ENCODE peak calls at places on chromosome 14, in four cellular contexts. One of them, this sample, is unnamed.

GRCh38 chr14:21626491-21627230 is 8.1 kb downstream of the OR10G2 start:
- DNase-seq in mammary epithelial cell: peak; percentile 2
- DNase-seq in PC-3: peak; percentile 25
- DNase-seq in H9: no peak
- DNase-seq in this sample: no peak

GRCh38 chr14:36556811-36557433 is 25.5 kb downstream of the NKX2-8 start:
- DNase-seq in H9: no peak
- DNase-seq in mammary epithelial cell: no peak
- DNase-seq in PC-3: peak; percentile 56
- DNase-seq in this sample: no peak

GRCh38 chr14:97120204-97121120 is 323.3 kb downstream of the VRK1 start:
- DNase-seq in mammary epithelial cell: no peak
- DNase-seq in H9: no peak
- DNase-seq in PC-3: peak; percentile 30
- DNase-seq in this sample: no peak

GRCh38 chr14:32698831-32699230 is 239.8 kb upstream of the NPAS3 start:
- DNase-seq in mammary epithelial cell: peak; percentile 66
- DNase-seq in PC-3: peak; percentile 64
- DNase-seq in H9: no peak
- DNase-seq in this sample: no peak

GRCh38 chr14:90617942-90618341 is 198.3 kb downstream of the TTC7B start:
- DNase-seq in PC-3: no peak
- DNase-seq in H9: no peak
- DNase-seq in mammary epithelial cell: no peak
- DNase-seq in this sample: no peak

GRCh38 chr14:63383776-63384367 is 65.1 kb upstream of the GPHB5 start:
- DNase-seq in H9: no peak
- DNase-seq in mammary epithelial cell: no peak
- DNase-seq in PC-3: no peak
- DNase-seq in this sample: no peak

GRCh38 chr14:85539510-85539909 is 9.6 kb downstream of the FLRT2 start:
- DNase-seq in PC-3: no peak
- DNase-seq in mammary epithelial cell: no peak
- DNase-seq in H9: no peak
- DNase-seq in this sample: no peak

GRCh38 chr14:101354726-101355125 is 206.6 kb upstream of the DIO3 start:
- DNase-seq in H9: no peak
- DNase-seq in mammary epithelial cell: no peak
- DNase-seq in PC-3: no peak
- DNase-seq in this sample: no peak

GRCh38 chr14:101065246-101065645 is 161.7 kb upstream of the RTL1 start:
- DNase-seq in PC-3: no peak
- DNase-seq in mammary epithelial cell: no peak
- DNase-seq in H9: no peak
- DNase-seq in this sample: no peak

GRCh38 chr14:99401196-99401595 is 79.5 kb downstream of the SETD3 start:
- DNase-seq in H9: no peak
- DNase-seq in mammary epithelial cell: no peak
- DNase-seq in PC-3: no peak
- DNase-seq in this sample: no peak

GRCh38 chr14:91872517-91873470 is 5.5 kb upstream of the TC2N start:
- DNase-seq in mammary epithelial cell: peak; percentile 13
- DNase-seq in PC-3: peak; percentile 67
- DNase-seq in H9: no peak
- DNase-seq in this sample: no peak

GRCh38 chr14:106776395-106776983 is 1250.1 kb downstream of the TMEM121 start:
- DNase-seq in H9: no peak
- DNase-seq in mammary epithelial cell: no peak
- DNase-seq in PC-3: no peak
- DNase-seq in this sample: no peak

GRCh38 chr14:50920482-50921225 is 23.6 kb downstream of the PYGL start:
- DNase-seq in H9: no peak
- DNase-seq in mammary epithelial cell: no peak
- DNase-seq in PC-3: peak; percentile 15
- DNase-seq in this sample: no peak

GRCh38 chr14:75877292-75877691 is 104.5 kb downstream of the TGFB3 start:
- DNase-seq in mammary epithelial cell: peak; percentile 96
- DNase-seq in H9: no peak
- DNase-seq in PC-3: peak; percentile 82
- DNase-seq in this sample: peak; percentile 40

GRCh38 chr14:61280526-61281185 is 482 bp downstream of the TMEM30B start:
- DNase-seq in H9: peak; percentile 65
- DNase-seq in PC-3: peak; percentile 84
- DNase-seq in mammary epithelial cell: peak; percentile 18
- DNase-seq in this sample: no peak

GRCh38 chr14:102351023-102351422 is 11.7 kb downstream of the CINP start:
- DNase-seq in PC-3: no peak
- DNase-seq in H9: no peak
- DNase-seq in mammary epithelial cell: no peak
- DNase-seq in this sample: no peak

GRCh38 chr14:71486274-71486673 is 446.0 kb upstream of the RGS6 start:
- DNase-seq in mammary epithelial cell: no peak
- DNase-seq in PC-3: no peak
- DNase-seq in H9: no peak
- DNase-seq in this sample: no peak

GRCh38 chr14:64937821-64938193 is 4.7 kb downstream of the GPX2 start:
- DNase-seq in mammary epithelial cell: no peak
- DNase-seq in H9: no peak
- DNase-seq in PC-3: peak; percentile 52
- DNase-seq in this sample: no peak

GRCh38 chr14:25111061-25111601 is 61.2 kb upstream of the STXBP6 start:
- DNase-seq in mammary epithelial cell: peak; percentile 89
- DNase-seq in PC-3: no peak
- DNase-seq in H9: no peak
- DNase-seq in this sample: no peak

GRCh38 chr14:49955013-49955412 is 62.1 kb downstream of the ARF6 start:
- DNase-seq in H9: no peak
- DNase-seq in mammary epithelial cell: no peak
- DNase-seq in PC-3: no peak
- DNase-seq in this sample: no peak

GRCh38 chr14:58882577-58883018 is 244.8 kb downstream of the DACT1 start:
- DNase-seq in H9: no peak
- DNase-seq in PC-3: no peak
- DNase-seq in mammary epithelial cell: no peak
- DNase-seq in this sample: no peak

GRCh38 chr14:99041141-99041819 is 230.7 kb downstream of the BCL11B start:
- DNase-seq in H9: no peak
- DNase-seq in mammary epithelial cell: no peak
- DNase-seq in PC-3: no peak
- DNase-seq in this sample: no peak

GRCh38 chr14:90645842-90646443 is 170.3 kb downstream of the TTC7B start:
- DNase-seq in mammary epithelial cell: peak; percentile 75
- DNase-seq in PC-3: peak; percentile 84
- DNase-seq in H9: peak; percentile 91
- DNase-seq in this sample: no peak

GRCh38 chr14:92792885-92793284 is 1.2 kb upstream of the GOLGA5 start:
- DNase-seq in mammary epithelial cell: no peak
- DNase-seq in H9: no peak
- DNase-seq in PC-3: peak; percentile 12
- DNase-seq in this sample: no peak

GRCh38 chr14:100246809-100247428 is 8.0 kb downstream of the YY1 start:
- DNase-seq in mammary epithelial cell: peak; percentile 47
- DNase-seq in PC-3: peak; percentile 80
- DNase-seq in H9: peak; percentile 34
- DNase-seq in this sample: no peak

GRCh38 chr14:50055461-50056228 is 60.7 kb downstream of the VCPKMT start:
- DNase-seq in H9: no peak
- DNase-seq in PC-3: no peak
- DNase-seq in mammary epithelial cell: no peak
- DNase-seq in this sample: no peak

GRCh38 chr14:51479584-51480305 is 172.0 kb upstream of the FRMD6 start:
- DNase-seq in mammary epithelial cell: no peak
- DNase-seq in H9: no peak
- DNase-seq in PC-3: peak; percentile 16
- DNase-seq in this sample: no peak

GRCh38 chr14:100406505-100407131 is 83.5 kb downstream of the SLC25A47 start:
- DNase-seq in PC-3: peak; percentile 13
- DNase-seq in H9: no peak
- DNase-seq in mammary epithelial cell: peak; percentile 65
- DNase-seq in this sample: no peak

GRCh38 chr14:75249251-75249957 is 29.2 kb upstream of the FOS start:
- DNase-seq in H9: peak; percentile 46
- DNase-seq in PC-3: peak; percentile 12
- DNase-seq in mammary epithelial cell: no peak
- DNase-seq in this sample: no peak

GRCh38 chr14:34436960-34437728 is 24.9 kb downstream of the SPTSSA start:
- DNase-seq in H9: no peak
- DNase-seq in PC-3: no peak
- DNase-seq in mammary epithelial cell: no peak
- DNase-seq in this sample: no peak

GRCh38 chr14:30272848-30273563 is 286.0 kb upstream of the G2E3 start:
- DNase-seq in PC-3: no peak
- DNase-seq in H9: no peak
- DNase-seq in mammary epithelial cell: no peak
- DNase-seq in this sample: no peak

GRCh38 chr14:24332094-24332983 is 2.5 kb downstream of the ADCY4 start:
- DNase-seq in PC-3: peak; percentile 65
- DNase-seq in H9: peak; percentile 90
- DNase-seq in mammary epithelial cell: peak; percentile 63
- DNase-seq in this sample: no peak

GRCh38 chr14:36340276-36340890 is 19.9 kb upstream of the MBIP start:
- DNase-seq in PC-3: no peak
- DNase-seq in H9: no peak
- DNase-seq in mammary epithelial cell: no peak
- DNase-seq in this sample: no peak

GRCh38 chr14:80364274-80364673 is 153.0 kb upstream of the DIO2 start:
- DNase-seq in H9: no peak
- DNase-seq in PC-3: peak; percentile 53
- DNase-seq in mammary epithelial cell: no peak
- DNase-seq in this sample: no peak

GRCh38 chr14:38211258-38211735 is 3.6 kb downstream of the SSTR1 start:
- DNase-seq in mammary epithelial cell: no peak
- DNase-seq in PC-3: no peak
- DNase-seq in H9: no peak
- DNase-seq in this sample: no peak

GRCh38 chr14:99604766-99605298 is 825 bp upstream of the CCDC85C start:
- DNase-seq in H9: no peak
- DNase-seq in PC-3: peak; percentile 36
- DNase-seq in mammary epithelial cell: peak; percentile 40
- DNase-seq in this sample: no peak

GRCh38 chr14:101791919-101792572 is 30.5 kb downstream of the PPP2R5C start:
- DNase-seq in H9: no peak
- DNase-seq in PC-3: peak; percentile 68
- DNase-seq in mammary epithelial cell: peak; percentile 69
- DNase-seq in this sample: no peak

GRCh38 chr14:60214415-60215126 is 34.5 kb upstream of the PPM1A start:
- DNase-seq in H9: no peak
- DNase-seq in PC-3: no peak
- DNase-seq in mammary epithelial cell: no peak
- DNase-seq in this sample: no peak

GRCh38 chr14:34843011-34843554 is 32.1 kb downstream of the BAZ1A start:
- DNase-seq in mammary epithelial cell: peak; percentile 97
- DNase-seq in H9: no peak
- DNase-seq in PC-3: peak; percentile 60
- DNase-seq in this sample: peak; percentile 96

GRCh38 chr14:95536036-95536577 is 1.3 kb downstream of the GLRX5 start:
- DNase-seq in PC-3: no peak
- DNase-seq in mammary epithelial cell: no peak
- DNase-seq in H9: no peak
- DNase-seq in this sample: no peak

GRCh38 chr14:95533391-95533821 is 1.4 kb upstream of the GLRX5 start:
- DNase-seq in H9: no peak
- DNase-seq in mammary epithelial cell: no peak
- DNase-seq in PC-3: peak; percentile 30
- DNase-seq in this sample: no peak

GRCh38 chr14:95535226-95536021 is 574 bp downstream of the GLRX5 start:
- DNase-seq in H9: no peak
- DNase-seq in mammary epithelial cell: no peak
- DNase-seq in PC-3: no peak
- DNase-seq in this sample: no peak

GRCh38 chr14:95533822-95534221 is 1.0 kb upstream of the GLRX5 start:
- DNase-seq in PC-3: no peak
- DNase-seq in H9: no peak
- DNase-seq in mammary epithelial cell: no peak
- DNase-seq in this sample: no peak

GRCh38 chr14:95534299-95535225 is at the start of gene GLRX5:
- DNase-seq in H9: peak; percentile 99
- DNase-seq in PC-3: peak; percentile 99
- DNase-seq in mammary epithelial cell: peak; percentile 100
- DNase-seq in this sample: peak; percentile 98
- H3K79me2 ChIP-seq in H9: peaks cover 54% of the 10 kb centered on the region
- H3K79me2 ChIP-seq in PC-3: peaks cover 94% of the 10 kb centered on the region
- H3K79me2 ChIP-seq in mammary epithelial cell: peaks cover 94% of the 10 kb centered on the region
- H3K79me2 ChIP-seq in this sample: peaks cover 89% of the 10 kb centered on the region

DNA sequence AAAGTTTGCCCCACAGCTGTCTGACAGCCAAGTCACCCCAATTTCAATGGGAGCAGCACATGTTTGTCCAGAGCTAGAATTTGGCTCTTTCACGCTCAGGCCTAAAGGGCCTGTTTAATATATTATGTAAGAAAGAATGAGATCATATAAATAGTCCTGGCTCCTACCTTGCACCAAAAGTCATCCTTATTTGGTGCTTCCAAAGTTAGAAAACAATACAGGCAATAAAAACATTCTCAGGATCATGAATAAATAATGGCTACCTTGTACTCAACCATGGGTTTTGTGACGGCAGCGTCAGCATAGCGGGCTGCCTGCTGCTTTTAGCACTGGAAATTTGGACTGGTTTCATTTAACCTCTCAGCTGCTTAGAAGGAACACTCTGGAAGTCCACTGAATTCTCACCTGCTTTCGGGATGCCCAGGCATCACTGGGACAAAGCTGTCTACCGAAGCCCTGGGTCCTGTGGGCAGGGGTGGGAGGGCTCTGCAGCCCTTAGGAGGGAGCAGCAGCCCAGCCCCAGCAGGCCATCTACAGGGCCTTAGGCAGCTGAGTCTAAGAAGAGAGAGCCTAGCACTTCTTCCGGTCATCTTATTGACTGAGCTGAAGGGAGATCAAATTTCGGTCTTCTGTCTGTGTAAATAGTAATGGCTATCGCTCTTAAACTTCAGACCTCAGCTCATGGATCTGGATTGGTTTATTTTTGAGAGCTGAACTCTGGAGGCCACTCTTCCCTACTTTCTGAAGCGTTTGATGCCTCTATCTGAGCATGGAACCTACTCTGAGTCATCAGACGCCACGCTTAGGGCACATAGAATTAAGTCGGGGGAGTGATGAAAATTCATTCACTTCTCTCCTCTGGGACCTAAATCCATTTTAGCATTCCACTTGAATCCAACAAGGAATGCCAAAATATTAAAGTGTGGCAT is 106.5 kb downstream of the SAMD4A start:
- DNase-seq in PC-3: no peak
- DNase-seq in H9: no peak
- DNase-seq in mammary epithelial cell: no peak
- DNase-seq in this sample: no peak
- H3K4me2 ChIP-seq in PC-3: peak overlapping the region; percentile 0
- H3K4me2 ChIP-seq in H9: no peak overlapping the region
- H3K4me2 ChIP-seq in mammary epithelial cell: no peak overlapping the region
- H3K4me2 ChIP-seq in this sample: no peak overlapping the region

GRCh38 chr14:53152627-53152908 is 555 bp downstream of the DDHD1 start:
- DNase-seq in H9: no peak
- DNase-seq in mammary epithelial cell: peak; percentile 55
- DNase-seq in PC-3: no peak
- DNase-seq in this sample: no peak
- H3K79me2 ChIP-seq in H9: peaks cover 9% of the 10 kb centered on the region
- H3K79me2 ChIP-seq in mammary epithelial cell: peaks cover 52% of the 10 kb centered on the region
- H3K79me2 ChIP-seq in PC-3: peaks cover 50% of the 10 kb centered on the region
- H3K79me2 ChIP-seq in this sample: peaks cover 43% of the 10 kb centered on the region

GRCh38 chr14:103448097-103448496 is 62.9 kb downstream of the MARK3 start:
- DNase-seq in PC-3: peak; percentile 38
- DNase-seq in H9: no peak
- DNase-seq in mammary epithelial cell: peak; percentile 17
- DNase-seq in this sample: no peak
- H3K4me2 ChIP-seq in PC-3: no peak overlapping the region
- H3K4me2 ChIP-seq in H9: no peak overlapping the region
- H3K4me2 ChIP-seq in mammary epithelial cell: no peak overlapping the region
- H3K4me2 ChIP-seq in this sample: no peak overlapping the region